ENCODE peak calls at places on chromosomes 2 and 18, in seven cellular contexts. Z, N, E, P, D, C and S are unnamed samples.

GRCh38 chr2:19176172-19176852 is 182.1 kb downstream of the OSR1 start:
- DNase-seq in Z (no peak), N (no peak), E (no peak), P (no peak), C (no peak), D (no peak), S (no peak)

GRCh38 chr2:99398303-99398702 is 61.1 kb downstream of the EIF5B start:
- DNase-seq in C (no peak), N (no peak), D (no peak), P (no peak), E (no peak), Z (no peak), S (no peak)

GRCh38 chr2:168277276-168277675 is 29.9 kb upstream of the STK39 start:
- DNase-seq in E (no peak), Z (no peak), D (no peak), C (no peak), N (no peak), P (no peak), S (no peak)

GRCh38 chr2:37267685-37268084 is 36.2 kb downstream of the NDUFAF7 start:
- DNase-seq in Z (no peak), D (no peak), P (no peak), N (no peak), C (no peak), E (no peak), S (no peak)

GRCh38 chr2:105486762-105487141 is 87.9 kb upstream of the FHL2 start:
- DNase-seq in Z (no peak), N (no peak), E (no peak), C (no peak), P (peak; percentile 17), D (no peak), S (no peak)

GRCh38 chr2:226873051-226873620 is 37.3 kb downstream of the RHBDD1 start:
- DNase-seq in P (peak; percentile 77), N (no peak), Z (no peak), D (peak; percentile 38), E (no peak), C (no peak), S (no peak)

GRCh38 chr18:49839012-49839411 is 25.7 kb upstream of the ACAA2 start:
- DNase-seq in P (no peak), Z (no peak), D (peak; percentile 70), E (no peak), N (no peak), C (no peak), S (no peak)

GRCh38 chr2:105560157-105560556 is 161.3 kb upstream of the FHL2 start:
- DNase-seq in Z (no peak), E (no peak), C (no peak), P (no peak), D (no peak), N (no peak), S (no peak)

GRCh38 chr2:236749346-236749745 is 179.7 kb downstream of the ACKR3 start:
- DNase-seq in P (peak; percentile 82), E (peak; percentile 14), D (peak; percentile 78), C (no peak), Z (no peak), N (no peak), S (no peak)

GRCh38 chr2:1653137-1653789 is 91.1 kb downstream of the PXDN start:
- DNase-seq in D (peak; percentile 97), P (no peak), E (no peak), C (no peak), Z (no peak), N (peak; percentile 49), S (no peak)

GRCh38 chr2:170739048-170739447 is 23.9 kb downstream of the SP5 start:
- DNase-seq in D (peak; percentile 88), C (no peak), E (no peak), N (no peak), Z (peak; percentile 65), P (peak; percentile 30), S (no peak)